ENCODE peak calls at places on chromosome 11, in six cellular contexts. M is iPS DF 6.9; A is left cardiac atrium; L is NCI-H1436 treated with DMSO at 0.1 percent for 48 hours; Q is AG04450; B is naive thymus-derived CD8-positive, alpha-beta T cell. D is an unnamed sample.

GRCh38 chr11:62543680-62544444 is 2.7 kb downstream of the AHNAK start:
- DNase-seq in M (no peak), A (no peak), L (no peak), Q (no peak), B (no peak), D (peak; percentile 36)

GRCh38 chr11:10864688-10865087 is 6.8 kb upstream of the ZBED5 start:
- DNase-seq in M (no peak), A (no peak), L (no peak), Q (no peak), B (no peak), D (peak; percentile 27)

GRCh38 chr11:22049276-22049675 is 143.6 kb upstream of the ANO5 start:
- DNase-seq in M (no peak), A (no peak), L (no peak), Q (no peak), B (no peak), D (no peak)

GRCh38 chr11:131588057-131588456 is 217.6 kb downstream of the NTM start:
- DNase-seq in M (no peak), A (no peak), L (no peak), Q (no peak), B (no peak), D (no peak)

GRCh38 chr11:33931032-33931431 is 39.2 kb upstream of the LMO2 start:
- DNase-seq in M (no peak), A (no peak), L (no peak), Q (no peak), B (no peak), D (no peak)

GRCh38 chr11:35619030-35619753 is 932 bp downstream of the FJX1 start:
- DNase-seq in M (no peak), A (peak; percentile 49), L (no peak), Q (no peak), B (no peak), D (peak; percentile 70)

GRCh38 chr11:2868604-2869526 is 16.7 kb downstream of the CDKN1C start:
- DNase-seq in M (no peak), A (no peak), L (no peak), Q (no peak), B (no peak), D (no peak)

GRCh38 chr11:102680945-102681344 is 24.6 kb downstream of the MMP27 start:
- DNase-seq in M (no peak), A (no peak), L (no peak), Q (no peak), B (no peak), D (no peak)

GRCh38 chr11:117604349-117604995 is 192.5 kb downstream of the DSCAML1 start:
- DNase-seq in M (no peak), A (no peak), L (no peak), Q (no peak), B (no peak), D (no peak)

GRCh38 chr11:36421546-36422155 is 88.4 kb downstream of the TRAF6 start:
- DNase-seq in M (no peak), A (no peak), L (no peak), Q (no peak), B (no peak), D (no peak)

GRCh38 chr11:23957309-23957708 is 539.5 kb upstream of the LUZP2 start:
- DNase-seq in M (no peak), A (no peak), L (no peak), Q (no peak), B (no peak), D (no peak)

GRCh38 chr11:12321217-12321937 is 56.0 kb upstream of the PARVA start:
- DNase-seq in M (no peak), A (no peak), L (no peak), Q (no peak), B (no peak), D (no peak)

GRCh38 chr11:102293873-102294601 is 23.2 kb upstream of the BIRC3 start:
- DNase-seq in M (no peak), A (no peak), L (no peak), Q (no peak), B (peak; percentile 26), D (peak; percentile 70)

GRCh38 chr11:67002921-67003411 is 20.0 kb upstream of the SYT12 start:
- DNase-seq in M (no peak), A (no peak), L (no peak), Q (no peak), B (no peak), D (no peak)

GRCh38 chr11:130873766-130874165 is 42.5 kb downstream of the SNX19 start:
- DNase-seq in M (no peak), A (no peak), L (no peak), Q (no peak), B (no peak), D (peak; percentile 49)

GRCh38 chr11:73182824-73183321 is 35.2 kb upstream of the P2RY2 start:
- DNase-seq in M (no peak), A (peak; percentile 64), L (no peak), Q (no peak), B (no peak), D (no peak)

D was measured in dermis blood vessel endothelial cell.